ENCODE peak calls at places on chromosome 2, in five cellular contexts. J, U, S, H and M are unnamed samples.

GRCh38 chr2:239062743-239063142 is 214.9 kb downstream of the TWIST2 start:
- DNase-seq in H (no peak), S (no peak), U (no peak), J (no peak), M (no peak)

GRCh38 chr2:35548171-35548570 is 807.4 kb upstream of the CRIM1 start:
- DNase-seq in J (no peak), H (no peak), U (no peak), S (no peak), M (no peak)

GRCh38 chr2:228646061-228646460 is 464.6 kb upstream of the SPHKAP start:
- DNase-seq in J (no peak), U (no peak), H (no peak), S (no peak), M (no peak)

GRCh38 chr2:168237741-168238140 is 9.7 kb downstream of the STK39 start:
- DNase-seq in S (no peak), U (no peak), H (no peak), J (no peak), M (no peak)

GRCh38 chr2:37387143-37387835 is 42.9 kb downstream of the QPCT start:
- DNase-seq in H (no peak), S (peak; percentile 24), U (no peak), J (no peak), M (no peak)

GRCh38 chr2:8906208-8906607 is 68.8 kb upstream of the KIDINS220 start:
- DNase-seq in S (peak; percentile 17), U (no peak), J (no peak), H (no peak), M (no peak)

GRCh38 chr2:218002792-218003191 is at the start of gene TNS1:
- DNase-seq in S (peak; percentile 69), H (no peak), U (no peak), J (peak; percentile 73), M (no peak)

GRCh38 chr2:215831296-215831913 is 181.9 kb downstream of the MREG start:
- DNase-seq in J (peak; percentile 35), U (no peak), H (no peak), S (peak; percentile 95), M (no peak)

GRCh38 chr2:191920502-191920901 is 73.6 kb upstream of the CAVIN2 start:
- DNase-seq in S (no peak), J (no peak), H (no peak), U (no peak), M (no peak)

GRCh38 chr2:6264198-6264597 is 572.0 kb downstream of the SOX11 start:
- DNase-seq in J (no peak), S (no peak), U (no peak), H (no peak), M (no peak)

GRCh38 chr2:110206056-110206455 is 1.2 kb upstream of the NPHP1 start:
- DNase-seq in S (peak; percentile 35), U (no peak), J (no peak), H (no peak), M (no peak)

GRCh38 chr2:157480182-157480961 is 36.5 kb upstream of the CYTIP start:
- DNase-seq in J (no peak), H (peak; percentile 70), U (no peak), S (peak; percentile 75), M (no peak)

GRCh38 chr2:88658318-88658717 is 31.1 kb upstream of the EIF2AK3 start:
- DNase-seq in J (no peak), H (no peak), S (peak; percentile 65), U (no peak), M (no peak)

GRCh38 chr2:73736378-73736777 is 767 bp downstream of the TPRKB start:
- DNase-seq in U (no peak), J (no peak), H (no peak), S (no peak), M (no peak)

GRCh38 chr2:64727843-64728463 is 74.2 kb upstream of the SERTAD2 start:
- DNase-seq in U (no peak), S (no peak), J (no peak), H (no peak), M (peak; percentile 15)

GRCh38 chr2:28662044-28662443 is 89.6 kb upstream of the PPP1CB start:
- DNase-seq in J (no peak), S (no peak), U (no peak), H (no peak), M (no peak)

GRCh38 chr2:60958361-60958760 is 59.2 kb upstream of the PEX13 start:
- DNase-seq in S (no peak), H (no peak), J (no peak), U (no peak), M (no peak)

GRCh38 chr2:31748041-31748440 is 167.3 kb upstream of the SRD5A2 start:
- DNase-seq in H (no peak), J (no peak), S (no peak), U (no peak), M (no peak)

GRCh38 chr2:9228088-9228751 is 21.6 kb downstream of the ASAP2 start:
- DNase-seq in S (peak; percentile 71), J (no peak), U (no peak), H (no peak), M (no peak)

GRCh38 chr2:69188174-69188900 is 175.4 kb downstream of the ANTXR1 start:
- DNase-seq in H (no peak), S (no peak), J (no peak), U (no peak), M (no peak)

GRCh38 chr2:63613391-63613901 is 24.7 kb downstream of the MDH1 start:
- DNase-seq in J (no peak), S (peak; percentile 59), H (no peak), U (no peak), M (no peak)

GRCh38 chr2:106614511-106615291 is 127.5 kb downstream of the CD8B2 start:
- DNase-seq in U (no peak), J (no peak), S (no peak), H (no peak), M (no peak)

GRCh38 chr2:21118302-21118920 is 5.4 kb upstream of the TDRD15 start:
- DNase-seq in H (no peak), S (peak; percentile 19), J (no peak), U (no peak), M (no peak)

GRCh38 chr2:113240915-113241911 is 37.5 kb downstream of the PAX8 start:
- DNase-seq in H (peak; percentile 76), S (peak; percentile 94), U (no peak), J (peak; percentile 70), M (no peak)

GRCh38 chr2:51718881-51719280 is 686.9 kb upstream of the NRXN1 start:
- DNase-seq in H (no peak), S (no peak), U (no peak), J (no peak), M (no peak)

GRCh38 chr2:205424326-205424725 is 258.0 kb upstream of the NRP2 start:
- DNase-seq in J (no peak), H (no peak), S (no peak), U (no peak), M (no peak)

GRCh38 chr2:180000434-180000833 is 6.7 kb downstream of the CWC22 start:
- DNase-seq in J (no peak), H (no peak), U (no peak), S (peak; percentile 37), M (no peak)